ENCODE peak calls at places on chromosomes 12 and 14, in eight cellular contexts. One of them, this sample, is unnamed.

GRCh38 chr12:103505371-103506236 is 9.8 kb upstream of the C12orf42 start:
- DNase-seq in stimulated activated CD4-positive, alpha-beta T cell treated with anti-CD3 and anti-CD28 coated beads, Interleukin-1b, Interleukin-23, amount 100 ng/mL, for 1 hour: no peak
- DNase-seq in colonic mucosa: no peak
- DNase-seq in DMS79 treated with DMSO at 0.1 percent for 48 hours: no peak
- DNase-seq in prostate gland: no peak
- DNase-seq in NCI-H748 treated with DMSO at 0.1 percent for 48 hours: no peak
- DNase-seq in mesenteric fat pad: no peak
- DNase-seq in retina: no peak
- DNase-seq in this sample: no peak

GRCh38 chr14:103071544-103072251 is 12.3 kb upstream of the LBHD2 start:
- DNase-seq in prostate gland: peak
- DNase-seq in NCI-H748 treated with DMSO at 0.1 percent for 48 hours: no peak
- DNase-seq in DMS79 treated with DMSO at 0.1 percent for 48 hours: no peak
- DNase-seq in mesenteric fat pad: peak
- DNase-seq in retina: no peak
- DNase-seq in colonic mucosa: peak
- DNase-seq in stimulated activated CD4-positive, alpha-beta T cell treated with anti-CD3 and anti-CD28 coated beads, Interleukin-1b, Interleukin-23, amount 100 ng/mL, for 1 hour: no peak
- DNase-seq in this sample: no peak

GRCh38 chr12:57459750-57460400 is at the start of gene GLI1:
- DNase-seq in NCI-H748 treated with DMSO at 0.1 percent for 48 hours: no peak
- DNase-seq in prostate gland: no peak
- DNase-seq in mesenteric fat pad: no peak
- DNase-seq in colonic mucosa: no peak
- DNase-seq in retina: no peak
- DNase-seq in DMS79 treated with DMSO at 0.1 percent for 48 hours: no peak
- DNase-seq in stimulated activated CD4-positive, alpha-beta T cell treated with anti-CD3 and anti-CD28 coated beads, Interleukin-1b, Interleukin-23, amount 100 ng/mL, for 1 hour: no peak
- DNase-seq in this sample: no peak

GRCh38 chr14:98244966-98245569 is 1026.9 kb downstream of the BCL11B start:
- DNase-seq in DMS79 treated with DMSO at 0.1 percent for 48 hours: no peak
- DNase-seq in NCI-H748 treated with DMSO at 0.1 percent for 48 hours: no peak
- DNase-seq in retina: no peak
- DNase-seq in prostate gland: no peak
- DNase-seq in stimulated activated CD4-positive, alpha-beta T cell treated with anti-CD3 and anti-CD28 coated beads, Interleukin-1b, Interleukin-23, amount 100 ng/mL, for 1 hour: no peak
- DNase-seq in mesenteric fat pad: no peak
- DNase-seq in colonic mucosa: no peak
- DNase-seq in this sample: no peak

GRCh38 chr14:56474419-56475022 is 105.1 kb upstream of the TMEM260 start:
- DNase-seq in retina: peak
- DNase-seq in prostate gland: no peak
- DNase-seq in colonic mucosa: no peak
- DNase-seq in mesenteric fat pad: no peak
- DNase-seq in stimulated activated CD4-positive, alpha-beta T cell treated with anti-CD3 and anti-CD28 coated beads, Interleukin-1b, Interleukin-23, amount 100 ng/mL, for 1 hour: no peak
- DNase-seq in DMS79 treated with DMSO at 0.1 percent for 48 hours: peak
- DNase-seq in NCI-H748 treated with DMSO at 0.1 percent for 48 hours: peak
- DNase-seq in this sample: peak

GRCh38 chr12:57476162-57476992 is 3.3 kb downstream of the ARHGAP9 start:
- DNase-seq in stimulated activated CD4-positive, alpha-beta T cell treated with anti-CD3 and anti-CD28 coated beads, Interleukin-1b, Interleukin-23, amount 100 ng/mL, for 1 hour: no peak
- DNase-seq in retina: no peak
- DNase-seq in NCI-H748 treated with DMSO at 0.1 percent for 48 hours: no peak
- DNase-seq in prostate gland: no peak
- DNase-seq in mesenteric fat pad: no peak
- DNase-seq in DMS79 treated with DMSO at 0.1 percent for 48 hours: no peak
- DNase-seq in colonic mucosa: no peak
- DNase-seq in this sample: peak

GRCh38 chr12:120067901-120068300 is 48.7 kb downstream of the RAB35 start:
- DNase-seq in mesenteric fat pad: no peak
- DNase-seq in DMS79 treated with DMSO at 0.1 percent for 48 hours: peak
- DNase-seq in prostate gland: no peak
- DNase-seq in colonic mucosa: no peak
- DNase-seq in retina: no peak
- DNase-seq in stimulated activated CD4-positive, alpha-beta T cell treated with anti-CD3 and anti-CD28 coated beads, Interleukin-1b, Interleukin-23, amount 100 ng/mL, for 1 hour: no peak
- DNase-seq in NCI-H748 treated with DMSO at 0.1 percent for 48 hours: no peak
- DNase-seq in this sample: no peak

GRCh38 chr12:40215977-40216376 is 8.8 kb upstream of the LRRK2 start:
- DNase-seq in NCI-H748 treated with DMSO at 0.1 percent for 48 hours: no peak
- DNase-seq in prostate gland: no peak
- DNase-seq in retina: no peak
- DNase-seq in stimulated activated CD4-positive, alpha-beta T cell treated with anti-CD3 and anti-CD28 coated beads, Interleukin-1b, Interleukin-23, amount 100 ng/mL, for 1 hour: no peak
- DNase-seq in mesenteric fat pad: no peak
- DNase-seq in colonic mucosa: no peak
- DNase-seq in DMS79 treated with DMSO at 0.1 percent for 48 hours: no peak
- DNase-seq in this sample: no peak

GRCh38 chr14:51094282-51094821 is 553 bp downstream of the TRIM9 start:
- DNase-seq in retina: no peak
- DNase-seq in mesenteric fat pad: no peak
- DNase-seq in colonic mucosa: peak
- DNase-seq in prostate gland: no peak
- DNase-seq in stimulated activated CD4-positive, alpha-beta T cell treated with anti-CD3 and anti-CD28 coated beads, Interleukin-1b, Interleukin-23, amount 100 ng/mL, for 1 hour: no peak
- DNase-seq in NCI-H748 treated with DMSO at 0.1 percent for 48 hours: no peak
- DNase-seq in DMS79 treated with DMSO at 0.1 percent for 48 hours: no peak
- DNase-seq in this sample: no peak

This sample was measured in naive thymus-derived CD4-positive, alpha-beta T cell.